ENCODE peak calls at places on chromosomes 7 and 10, in six cellular contexts. T is psoas muscle; U is GM23338; L is Caco-2; W is CD8-positive, alpha-beta memory T cell; R is IMR-90. Z is an unnamed sample. For H3K36me3, the result is how much of the 10 kb centered on the place peaks cover.

GRCh38 chr7:137903382-137904169 is 56.8 kb upstream of the DGKI start:
- DNase-seq in T (peak), U (peak), L (peak), R (peak), W (peak), Z (peak)

GRCh38 chr10:61376908-61377368 is 76.2 kb downstream of the TMEM26 start:
- DNase-seq in T (no peak), L (no peak), W (no peak), R (no peak), U (no peak), Z (no peak)

GRCh38 chr10:35132727-35133126 is 6.1 kb downstream of the CREM start:
- DNase-seq in U (no peak), W (no peak), T (no peak), L (no peak), R (no peak), Z (no peak)

GRCh38 chr10:131901181-131901829 is 497 bp downstream of the PPP2R2D start:
- DNase-seq in W (peak), L (peak), R (peak), U (peak), T (peak), Z (peak)

GRCh38 chr10:44479306-44479705 is 94.4 kb upstream of the CXCL12 start:
- DNase-seq in R (no peak), L (no peak), W (no peak), T (no peak), U (no peak), Z (no peak)

GRCh38 chr7:74656421-74656910 is 1.1 kb upstream of the GTF2I start:
- DNase-seq in T (peak), W (peak), R (no peak), U (peak), L (peak), Z (peak)

GRCh38 chr10:24483701-24484100 is 240.0 kb downstream of the ARHGAP21 start:
- DNase-seq in L (peak), W (no peak), U (peak), T (peak), R (peak), Z (no peak)

GRCh38 chr7:111138196-111138569 is 47.3 kb downstream of the LRRN3 start:
- DNase-seq in W (peak), R (peak), U (no peak), T (peak), L (no peak), Z (peak)

GRCh38 chr10:70328987-70329386 is 45.2 kb upstream of the NPFFR1 start:
- DNase-seq in T (no peak), W (no peak), L (no peak), U (no peak), R (peak), Z (no peak)

GRCh38 chr7:141295367-141295895 is 221.6 kb downstream of the TMEM178B start:
- DNase-seq in R (no peak), U (no peak), L (no peak), T (no peak), W (no peak), Z (no peak)

GRCh38 chr7:97772034-97772891 is 40.4 kb downstream of the TAC1 start:
- DNase-seq in T (no peak), U (no peak), R (no peak), W (no peak), L (no peak), Z (no peak)

GRCh38 chr7:69598081-69598486 is at the start of gene AUTS2:
- DNase-seq in W (peak), U (peak), T (peak), L (peak), R (peak), Z (peak)

GRCh38 chr10:94483970-94484369 is 61.6 kb upstream of the HELLS start:
- DNase-seq in U (no peak), W (no peak), R (no peak), T (no peak), L (no peak), Z (no peak)

GRCh38 chr7:119964640-119965542 is 308.1 kb upstream of the KCND2 start:
- DNase-seq in R (peak), W (no peak), T (no peak), L (no peak), U (no peak), Z (no peak)

GRCh38 chr10:119834188-119834587 is 38.5 kb downstream of the MCMBP start:
- DNase-seq in T (no peak), L (no peak), W (no peak), U (no peak), R (no peak), Z (no peak)

GRCh38 chr7:50069613-50070012 is 23.4 kb downstream of the ZPBP start:
- DNase-seq in T (peak), U (peak), W (no peak), L (no peak), R (no peak), Z (peak)

GRCh38 chr10:70744617-70745138 is 40.5 kb downstream of the TBATA start:
- DNase-seq in L (no peak), T (no peak), W (no peak), R (no peak), U (no peak), Z (no peak)

GRCh38 chr10:94409016-94409657 is 6.8 kb downstream of the TBC1D12 start:
- DNase-seq in T (no peak), W (no peak), R (no peak), U (peak), L (no peak), Z (no peak)

GRCh38 chr7:11343818-11344413 is 370.2 kb downstream of the PHF14 start:
- DNase-seq in W (no peak), L (no peak), R (peak), U (peak), T (no peak), Z (no peak)

GRCh38 chr10:79356104-79356503 is 8.8 kb downstream of the PPIF start:
- DNase-seq in R (no peak), W (no peak), U (no peak), L (no peak), T (no peak), Z (no peak)

GRCh38 chr10:99756158-99756557 is 24.1 kb downstream of the CUTC start:
- DNase-seq in U (no peak), L (no peak), R (no peak), T (no peak), W (no peak), Z (no peak)
- H3K36me3 ChIP-seq in U (under half), L (under half), R (under half), T (under half), W (under half), Z (half or more)

GRCh38 chr7:4787541-4787940 is 12.1 kb downstream of the AP5Z1 start:
- DNase-seq in T (peak), U (no peak), R (no peak), L (no peak), W (no peak), Z (no peak)

GRCh38 chr7:4788627-4789189 is 13.3 kb downstream of the AP5Z1 start:
- DNase-seq in L (no peak), T (peak), U (no peak), R (no peak), W (no peak), Z (no peak)

GRCh38 chr7:4790078-4790465 is 14.6 kb downstream of the AP5Z1 start:
- DNase-seq in R (no peak), U (no peak), T (no peak), L (no peak), W (no peak), Z (no peak)

GRCh38 chr7:4789194-4790077 is 14.0 kb downstream of the AP5Z1 start:
- DNase-seq in R (no peak), U (no peak), W (no peak), L (no peak), T (peak), Z (no peak)

GRCh38 chr7:4787947-4788626 is 12.7 kb downstream of the AP5Z1 start:
- DNase-seq in W (no peak), T (peak), U (no peak), L (peak), R (no peak), Z (no peak)
- H3K36me3 ChIP-seq in W (under half), T (under half), U (under half), L (under half), R (half or more), Z (under half)

DNA sequence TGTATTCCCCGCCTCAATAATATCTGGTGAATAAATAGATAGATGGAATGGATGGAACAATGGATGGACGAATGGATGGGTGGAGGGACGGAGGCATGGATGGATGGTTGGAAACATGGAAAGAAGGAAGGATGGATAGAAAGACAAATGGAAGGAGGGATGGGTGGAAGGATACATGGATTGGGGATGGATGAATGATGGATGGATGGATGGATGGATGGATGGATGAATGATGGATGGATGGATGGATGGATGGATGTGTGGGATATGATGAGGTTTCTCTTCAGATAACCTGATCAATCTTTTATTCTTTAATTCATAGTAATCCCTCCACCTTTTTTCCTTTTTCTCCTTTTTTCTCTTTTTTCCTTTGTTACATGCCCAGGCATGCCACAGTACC is 3.0 kb upstream of the AKR1B15 start:
- DNase-seq in T (no peak), U (no peak), R (no peak), W (no peak), L (no peak), Z (no peak)
- H3K36me3 ChIP-seq in T (under half), U (under half), R (under half), W (under half), L (under half), Z (under half)

GRCh38 chr10:11197854-11198253 is 180.2 kb downstream of the CELF2 start:
- DNase-seq in L (no peak), W (no peak), R (no peak), U (no peak), T (no peak), Z (no peak)

GRCh38 chr10:11204355-11204879 is 186.7 kb downstream of the CELF2 start:
- DNase-seq in U (peak), R (no peak), T (no peak), W (no peak), L (no peak), Z (no peak)

GRCh38 chr10:11205026-11205772 is 187.5 kb downstream of the CELF2 start:
- DNase-seq in R (peak), L (no peak), U (no peak), T (no peak), W (no peak), Z (no peak)

GRCh38 chr10:11197266-11197712 is 179.6 kb downstream of the CELF2 start:
- DNase-seq in U (peak), L (no peak), W (no peak), R (no peak), T (peak), Z (peak)

GRCh38 chr10:11201911-11202310 is 184.2 kb downstream of the CELF2 start:
- DNase-seq in R (no peak), W (no peak), T (no peak), U (no peak), L (no peak), Z (no peak)
- H3K36me3 ChIP-seq in R (under half), W (under half), T (under half), U (under half), L (under half), Z (under half)

Z was measured in heart right ventricle.